ENCODE peak calls at places on chromosomes 16 and 17, in six cellular contexts. L is thoracic aorta; P is NCI-H1436; T is activated CD8-positive, alpha-beta memory T cell treated with anti-CD3 and anti-CD28 coated beads for 4 hours; X is activated CD4-positive, CD25-positive, alpha-beta regulatory T cell; Z is NB4. M is an unnamed sample.
A peak's percentile ranks its signal among the peaks of the same experiment; 100 is the strongest.

GRCh38 chr16:30484887-30485286 is 12.3 kb downstream of the ITGAL start:
- DNase-seq in L (no peak), Z (no peak), X (no peak), T (no peak), P (no peak), M (no peak)

GRCh38 chr16:86533942-86534341 is 21.1 kb downstream of the MTHFSD start:
- DNase-seq in P (no peak), L (no peak), Z (no peak), X (no peak), T (no peak), M (no peak)

GRCh38 chr17:42010898-42011516 is 6.2 kb downstream of the DNAJC7 start:
- DNase-seq in T (no peak), P (no peak), X (no peak), L (no peak), Z (peak; percentile 28), M (no peak)

GRCh38 chr17:31093866-31094599 is 744 bp upstream of the NF1 start:
- DNase-seq in Z (no peak), T (no peak), L (no peak), X (no peak), P (no peak), M (no peak)

GRCh38 chr17:17971431-17972125 is 622 bp downstream of the TOM1L2 start:
- DNase-seq in Z (no peak), T (no peak), P (peak; percentile 7), L (no peak), X (peak; percentile 34), M (peak; percentile 74)

GRCh38 chr16:82651921-82652601 is 25.3 kb downstream of the CDH13 start:
- DNase-seq in T (no peak), X (no peak), Z (peak; percentile 35), L (no peak), P (no peak), M (no peak)

GRCh38 chr17:11816409-11816808 is 180.9 kb downstream of the ZNF18 start:
- DNase-seq in Z (no peak), P (no peak), T (no peak), L (no peak), X (no peak), M (no peak)

GRCh38 chr17:40622509-40622928 is 25.1 kb downstream of the SMARCE1 start:
- DNase-seq in Z (peak; percentile 68), P (no peak), L (no peak), T (no peak), X (no peak), M (no peak)

GRCh38 chr16:87284183-87284582 is 33.0 kb downstream of the C16orf95 start:
- DNase-seq in Z (no peak), T (no peak), P (no peak), X (no peak), L (no peak), M (no peak)

GRCh38 chr16:28003021-28003865 is 60.3 kb downstream of the GSG1L start:
- DNase-seq in T (no peak), P (no peak), X (no peak), Z (no peak), L (no peak), M (no peak)

GRCh38 chr16:27980076-27980775 is 83.3 kb downstream of the GSG1L start:
- DNase-seq in P (no peak), T (no peak), X (no peak), L (no peak), Z (no peak), M (peak; percentile 56)

GRCh38 chr17:33416131-33416530 is 123.0 kb upstream of the ASIC2 start:
- DNase-seq in P (no peak), Z (peak; percentile 51), X (no peak), L (no peak), T (no peak), M (no peak)

GRCh38 chr17:39110435-39111136 is 40.9 kb downstream of the PLXDC1 start:
- DNase-seq in X (no peak), L (no peak), P (no peak), T (no peak), Z (no peak), M (no peak)

GRCh38 chr16:6777624-6778023 is 555.0 kb upstream of the RBFOX1 start:
- DNase-seq in X (no peak), Z (no peak), L (no peak), T (no peak), P (no peak), M (no peak)

GRCh38 chr17:81018044-81018802 is 16.7 kb upstream of the BAIAP2 start:
- DNase-seq in Z (peak; percentile 75), L (no peak), X (no peak), T (no peak), P (peak; percentile 57), M (no peak)

GRCh38 chr17:80884811-80885210 is 106.8 kb upstream of the CHMP6 start:
- DNase-seq in T (no peak), Z (no peak), P (no peak), X (no peak), L (no peak), M (no peak)

GRCh38 chr17:45029758-45030423 is 21.5 kb downstream of the DCAKD start:
- DNase-seq in P (no peak), T (no peak), X (no peak), L (no peak), Z (no peak), M (no peak)

GRCh38 chr17:18213666-18214270 is 11.7 kb upstream of the LLGL1 start:
- DNase-seq in X (no peak), T (no peak), Z (no peak), P (no peak), L (no peak), M (no peak)

GRCh38 chr17:50133028-50133768 is 3.2 kb upstream of the SAMD14 start:
- DNase-seq in Z (no peak), L (no peak), X (no peak), T (no peak), P (no peak), M (peak; percentile 45)

GRCh38 chr17:74923538-74924249 is 379 bp upstream of the OTOP2 start:
- DNase-seq in Z (peak; percentile 59), T (peak; percentile 44), P (peak; percentile 49), X (peak; percentile 52), L (peak; percentile 19), M (no peak)

GRCh38 chr17:73744411-73744810 is 100.2 kb upstream of the SDK2 start:
- DNase-seq in T (no peak), L (no peak), Z (no peak), P (peak; percentile 19), X (no peak), M (no peak)

GRCh38 chr16:68790130-68790761 is 53.1 kb upstream of the TANGO6 start:
- DNase-seq in P (no peak), L (no peak), T (no peak), Z (peak; percentile 72), X (no peak), M (no peak)

GRCh38 chr16:79691001-79691400 is 90.5 kb upstream of the MAF start:
- DNase-seq in Z (no peak), P (no peak), T (no peak), L (no peak), X (no peak), M (no peak)

GRCh38 chr16:85259115-85259830 is 147.0 kb upstream of the CIBAR2 start:
- DNase-seq in X (no peak), T (no peak), L (no peak), Z (no peak), P (no peak), M (no peak)

GRCh38 chr16:29641561-29641960 is 21.5 kb upstream of the SPN start:
- DNase-seq in T (no peak), X (no peak), Z (peak; percentile 74), L (no peak), P (no peak), M (no peak)

GRCh38 chr16:76683051-76683450 is 405.9 kb downstream of the CNTNAP4 start:
- DNase-seq in T (no peak), X (no peak), Z (no peak), L (no peak), P (no peak), M (no peak)

GRCh38 chr17:33511670-33512069 is 218.6 kb upstream of the ASIC2 start:
- DNase-seq in P (no peak), X (no peak), L (no peak), T (no peak), Z (peak; percentile 41), M (no peak)

GRCh38 chr16:85169333-85170065 is 57.2 kb upstream of the CIBAR2 start:
- DNase-seq in L (no peak), T (no peak), P (no peak), X (no peak), Z (no peak), M (no peak)

GRCh38 chr16:78648517-78648916 is 549.1 kb downstream of the WWOX start:
- DNase-seq in L (no peak), T (no peak), Z (no peak), P (no peak), X (no peak), M (no peak)

M was measured in ascending aorta.